ENCODE peak calls at places on chromosome 12, in five cellular contexts. G is WTC11, P is GM20000, W is AG04449, M is GM10248. N is an unnamed sample.

GRCh38 chr12:52271157-52271556 is 3.3 kb upstream of the KRT86 start:
- DNase-seq in G (no peak), P (no peak), M (no peak), W (no peak), N (no peak)

GRCh38 chr12:13435535-13435934 is 239.0 kb downstream of the EMP1 start:
- DNase-seq in G (no peak), W (no peak), M (no peak), P (no peak), N (no peak)

GRCh38 chr12:107512391-107512790 is 173.2 kb upstream of the PWP1 start:
- DNase-seq in G (no peak), P (no peak), W (no peak), M (no peak), N (no peak)

GRCh38 chr12:19792028-19792427 is 352.7 kb downstream of the AEBP2 start:
- DNase-seq in G (no peak), M (no peak), P (no peak), W (no peak), N (peak; percentile 22)

GRCh38 chr12:52155048-52155868 is 36.6 kb downstream of the KRT80 start:
- DNase-seq in G (no peak), P (no peak), W (no peak), M (no peak), N (no peak)

GRCh38 chr12:52224154-52224553 is 8.9 kb upstream of the KRT7 start:
- DNase-seq in P (no peak), W (no peak), M (no peak), G (no peak), N (no peak)

GRCh38 chr12:132522586-132523380 is 32.8 kb downstream of the FBRSL1 start:
- DNase-seq in G (no peak), P (no peak), M (no peak), W (no peak), N (no peak)

GRCh38 chr12:9721394-9722092 is 11.4 kb downstream of the CLECL1 start:
- DNase-seq in W (no peak), G (no peak), P (peak; percentile 30), M (peak; percentile 47), N (no peak)

GRCh38 chr12:25950329-25951115 is 8.0 kb upstream of the RASSF8 start:
- DNase-seq in W (no peak), M (no peak), P (no peak), G (no peak), N (peak; percentile 7)

GRCh38 chr12:79296871-79297270 is 393.9 kb downstream of the PAWR start:
- DNase-seq in P (no peak), G (no peak), W (no peak), M (no peak), N (no peak)

GRCh38 chr12:3560295-3560620 is 69.3 kb downstream of the PRMT8 start:
- DNase-seq in P (no peak), M (no peak), W (no peak), G (no peak), N (no peak)

GRCh38 chr12:124837958-124838803 is 25.5 kb downstream of the SCARB1 start:
- DNase-seq in W (peak; percentile 70), P (no peak), M (no peak), G (no peak), N (no peak)

GRCh38 chr12:109670647-109671046 is 43.0 kb upstream of the FAM222A start:
- DNase-seq in W (no peak), P (no peak), G (no peak), M (no peak), N (no peak)

GRCh38 chr12:67415473-67415872 is 146.3 kb downstream of the CAND1 start:
- DNase-seq in M (peak; percentile 9), G (peak; percentile 35), W (no peak), P (peak; percentile 25), N (peak; percentile 5)

GRCh38 chr12:32583535-32583934 is 95.6 kb upstream of the DNM1L start:
- DNase-seq in M (no peak), G (no peak), W (no peak), P (no peak), N (no peak)

DNA sequence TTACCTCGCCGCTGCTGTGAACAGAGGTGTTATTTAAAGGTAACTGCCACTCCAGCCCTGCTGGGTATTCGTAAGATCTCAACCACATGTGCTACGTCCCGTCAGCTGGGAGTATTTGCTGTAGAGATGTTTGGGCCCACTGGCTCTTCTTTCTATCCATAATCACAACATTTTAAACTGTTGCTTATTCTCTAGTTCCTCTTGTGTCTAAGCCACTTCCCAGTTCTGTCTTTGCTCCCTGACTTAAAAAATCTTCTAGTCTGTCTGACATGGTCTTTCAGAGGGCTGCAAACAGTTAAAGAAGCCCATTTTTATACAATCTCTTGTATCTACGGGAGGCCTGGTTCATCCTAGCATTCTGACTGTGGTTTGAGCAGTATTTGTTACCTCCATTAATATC is 33.2 kb upstream of the HELB start:
- DNase-seq in P (no peak), M (no peak), G (no peak), W (no peak), N (no peak)
- TF ChIP-seq CTCF in P (no peak), M (no peak), G (no peak), W (no peak), N (no peak)

DNA sequence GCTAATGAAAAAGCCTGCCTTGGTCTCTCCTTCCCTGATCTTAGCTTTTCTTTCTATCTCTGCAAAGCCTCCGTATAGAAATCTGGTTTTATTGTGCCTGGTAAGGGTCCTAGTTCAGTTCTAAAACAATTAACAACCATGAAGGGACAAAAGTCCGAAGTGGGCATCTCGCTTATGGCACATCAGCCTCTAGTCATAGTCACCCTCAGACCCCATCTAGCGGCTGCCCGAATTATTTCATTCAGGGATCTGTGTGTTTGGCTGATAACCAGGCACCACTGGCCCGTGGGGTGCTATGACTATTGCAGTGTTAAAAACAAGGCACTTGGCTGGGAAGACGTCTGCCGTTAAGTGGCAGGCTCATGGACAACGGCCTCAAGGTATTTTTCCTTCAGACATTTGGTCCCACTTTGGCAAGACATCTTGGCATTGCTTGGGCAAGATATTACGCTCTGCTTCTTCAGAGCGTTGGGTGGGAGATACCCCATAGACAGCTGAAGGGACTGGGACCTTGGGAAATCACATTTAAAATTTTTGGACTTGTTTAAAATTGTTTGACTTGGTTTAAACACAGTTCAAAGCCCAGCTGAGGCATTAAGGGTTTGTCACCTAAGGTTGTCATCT is 87.1 kb downstream of the SINHCAF start:
- DNase-seq in M (peak; percentile 75), G (peak; percentile 76), W (no peak), P (peak; percentile 78), N (peak; percentile 81)
- TF ChIP-seq CTCF in M (peak; percentile 58), G (peak; percentile 43), W (peak; percentile 66), P (peak; percentile 59), N (peak; percentile 65)

GRCh38 chr12:6699989-6700645 is 498 bp downstream of the PIANP start:
- DNase-seq in P (peak; percentile 58), G (peak; percentile 66), W (no peak), M (peak; percentile 31), N (peak; percentile 33)

GRCh38 chr12:6701078-6701768 is 608 bp upstream of the PIANP start:
- DNase-seq in G (no peak), P (no peak), M (no peak), W (no peak), N (no peak)

GRCh38 chr12:6700646-6701051 is at the start of gene PIANP:
- DNase-seq in M (no peak), W (no peak), P (no peak), G (peak; percentile 34), N (peak; percentile 49)

GRCh38 chr12:6699259-6699988 is 1.2 kb downstream of the PIANP start:
- DNase-seq in G (no peak), P (no peak), W (no peak), M (no peak), N (no peak)

DNA sequence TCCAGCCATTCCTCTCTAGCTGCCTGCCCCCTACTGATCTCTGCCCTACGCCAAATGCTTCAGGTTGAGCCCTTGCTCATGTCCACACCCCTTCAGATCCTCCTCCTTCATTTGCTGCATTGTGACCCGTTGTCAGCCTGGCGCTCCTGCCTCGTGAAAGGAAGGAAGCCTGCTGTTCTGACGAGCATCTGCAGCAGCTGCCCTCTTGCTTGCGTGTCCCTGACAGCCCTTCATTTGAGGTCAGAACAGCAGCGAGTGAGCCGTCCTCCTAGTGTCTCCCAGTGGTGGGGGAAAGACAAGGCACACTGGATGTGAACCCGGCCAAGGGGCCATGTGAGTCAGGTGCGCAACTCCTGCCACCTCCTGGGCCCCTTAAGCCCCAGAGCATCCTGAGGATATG is 3.0 kb upstream of the PIANP start:
- DNase-seq in W (no peak), P (peak; percentile 30), M (no peak), G (peak; percentile 54), N (peak; percentile 43)
- TF ChIP-seq CTCF in W (no peak), P (no peak), M (no peak), G (no peak), N (no peak)

DNA sequence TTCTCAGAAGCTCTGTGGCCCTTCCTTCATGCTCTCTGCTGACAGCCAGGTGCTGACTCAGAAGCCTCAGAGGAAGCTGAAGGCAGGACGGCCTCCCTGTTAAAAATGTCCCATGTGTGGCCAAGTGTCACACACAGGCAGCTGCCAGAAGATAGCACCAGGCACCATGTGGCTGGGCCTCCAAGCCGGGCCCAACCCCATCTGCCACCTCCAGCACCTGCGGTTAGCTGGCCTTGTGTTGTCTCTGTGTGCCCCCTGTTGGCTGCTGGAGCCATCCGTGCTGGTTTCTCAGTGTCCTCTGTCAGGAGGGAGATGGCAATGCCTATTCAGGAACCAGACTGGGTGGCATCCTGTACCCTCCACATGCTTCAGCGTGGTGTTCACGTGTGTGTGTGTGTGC is 63.2 kb downstream of the TSPAN11 start:
- DNase-seq in M (peak; percentile 40), G (peak; percentile 66), P (peak; percentile 42), W (no peak), N (peak; percentile 65)
- TF ChIP-seq CTCF in M (no peak), G (no peak), P (no peak), W (peak; percentile 37), N (no peak)